ENCODE peak calls at places on chromosomes 12 and 14, in nine cellular contexts. W, X, Y, Z, M, Q, E, T and C are unnamed samples.

GRCh38 chr12:57815177-57816000 is 3.1 kb downstream of the AVIL start:
- DNase-seq in M (peak), T (no peak), E (no peak), X (no peak), W (no peak), Q (no peak), Z (no peak), Y (no peak), C (no peak)

GRCh38 chr14:82806016-82806415 is 1272.4 kb upstream of the SEL1L start:
- DNase-seq in W (no peak), E (no peak), Z (no peak), T (no peak), Q (no peak), Y (no peak), M (no peak), X (no peak), C (no peak)

GRCh38 chr12:12088147-12088546 is 17.4 kb downstream of the BCL2L14 start:
- DNase-seq in Y (no peak), E (no peak), Z (no peak), M (no peak), Q (no peak), W (no peak), T (no peak), X (no peak), C (no peak)

GRCh38 chr12:47828967-47829482 is 9.3 kb upstream of the HDAC7 start:
- DNase-seq in E (no peak), M (peak), Q (peak), Y (no peak), X (peak), Z (peak), T (peak), W (peak), C (peak)

GRCh38 chr12:14258468-14258947 is 107.0 kb upstream of the ATF7IP start:
- DNase-seq in W (no peak), T (no peak), Z (no peak), Q (peak), Y (no peak), X (no peak), E (no peak), M (peak), C (no peak)

GRCh38 chr12:22477166-22477893 is 67.0 kb downstream of the C2CD5 start:
- DNase-seq in T (peak), Y (no peak), X (peak), Z (no peak), W (peak), E (peak), Q (no peak), M (peak), C (no peak)

GRCh38 chr14:58501214-58501816 is 73.8 kb downstream of the KIAA0586 start:
- DNase-seq in Y (no peak), W (peak), Z (no peak), X (peak), M (peak), Q (no peak), T (peak), E (peak), C (peak)

GRCh38 chr12:69639400-69640016 is 28.8 kb upstream of the LRRC10 start:
- DNase-seq in T (peak), Z (peak), M (peak), X (peak), W (peak), E (peak), Q (peak), Y (peak), C (peak)

GRCh38 chr14:94455928-94456327 is 3.3 kb upstream of the SERPINA11 start:
- DNase-seq in T (no peak), M (no peak), W (no peak), X (no peak), Q (no peak), Y (no peak), E (no peak), Z (no peak), C (no peak)

GRCh38 chr14:76091036-76091435 is 60.7 kb upstream of the GPATCH2L start:
- DNase-seq in T (no peak), E (no peak), M (peak), X (peak), W (no peak), Q (no peak), Y (no peak), Z (no peak), C (no peak)

GRCh38 chr12:108097160-108097911 is 31.8 kb upstream of the WSCD2 start:
- DNase-seq in M (no peak), T (no peak), Z (no peak), E (no peak), W (no peak), X (no peak), Q (no peak), Y (no peak), C (no peak)

GRCh38 chr14:22271838-22272237 is 317.2 kb downstream of the DAD1 start:
- DNase-seq in E (no peak), W (no peak), M (no peak), Y (no peak), Z (no peak), T (no peak), Q (no peak), X (no peak), C (no peak)

GRCh38 chr12:94095618-94096017 is 52.8 kb upstream of the PLXNC1 start:
- DNase-seq in Y (no peak), Q (no peak), M (no peak), E (no peak), X (no peak), W (no peak), T (peak), Z (no peak), C (no peak)

GRCh38 chr12:96236221-96236822 is 42.1 kb downstream of the ELK3 start:
- DNase-seq in M (no peak), X (no peak), T (peak), Z (no peak), E (no peak), Y (no peak), W (no peak), Q (peak), C (peak)

GRCh38 chr14:65686761-65687160 is 274.2 kb downstream of the FUT8 start:
- DNase-seq in X (no peak), T (peak), Y (no peak), W (no peak), M (no peak), Z (no peak), E (no peak), Q (no peak), C (no peak)

GRCh38 chr14:68949236-68949965 is 29.7 kb downstream of the ACTN1 start:
- DNase-seq in E (no peak), Q (no peak), Z (no peak), M (no peak), Y (peak), X (no peak), T (peak), W (peak), C (no peak)

GRCh38 chr12:49539406-49540228 is 787 bp downstream of the KCNH3 start:
- DNase-seq in W (no peak), T (no peak), X (no peak), Q (no peak), Z (no peak), Y (peak), E (no peak), M (no peak), C (no peak)
- H3K4me3 ChIP-seq in W (no peak), T (no peak), X (no peak), Q (no peak), Z (peak), Y (no peak), E (no peak), M (no peak), C (peak)

GRCh38 chr12:129903956-129904769 is at the start of gene TMEM132D:
- DNase-seq in W (no peak), X (no peak), E (no peak), M (no peak), Z (no peak), Q (no peak), T (peak), Y (peak), C (no peak)
- H3K4me3 ChIP-seq in W (peak), X (peak), E (peak), M (peak), Z (no peak), Q (no peak), T (no peak), Y (no peak), C (no peak)

GRCh38 chr12:107093547-107094448 is at the start of gene CRY1:
- DNase-seq in T (peak), X (peak), Z (peak), E (peak), W (peak), Q (peak), M (peak), Y (peak), C (peak)
- H3K4me3 ChIP-seq in T (peak), X (peak), Z (peak), E (peak), W (peak), Q (peak), M (peak), Y (peak), C (peak)

GRCh38 chr14:104976198-104977007 is 1.8 kb downstream of the AHNAK2 start:
- DNase-seq in T (peak), Q (peak), E (no peak), M (peak), Y (peak), Z (peak), X (peak), W (peak), C (peak)
- H3K4me3 ChIP-seq in T (no peak), Q (no peak), E (no peak), M (no peak), Y (no peak), Z (no peak), X (no peak), W (no peak), C (no peak)

GRCh38 chr14:33578461-33579216 is 372.2 kb downstream of the EGLN3 start:
- DNase-seq in W (no peak), Q (no peak), Z (no peak), M (no peak), E (no peak), Y (no peak), T (no peak), X (no peak), C (no peak)
- H3K4me3 ChIP-seq in W (no peak), Q (no peak), Z (no peak), M (no peak), E (no peak), Y (no peak), T (no peak), X (no peak), C (no peak)

GRCh38 chr12:79454338-79454777 is 236.4 kb downstream of the PAWR start:
- DNase-seq in Y (no peak), W (peak), M (peak), X (peak), Q (no peak), Z (no peak), E (peak), T (peak), C (peak)

GRCh38 chr12:79451365-79451764 is 239.4 kb downstream of the PAWR start:
- DNase-seq in Q (no peak), T (no peak), Z (no peak), W (peak), M (peak), X (no peak), Y (no peak), E (no peak), C (no peak)

GRCh38 chr12:79452906-79453305 is 237.9 kb downstream of the PAWR start:
- DNase-seq in W (peak), E (no peak), T (no peak), Q (no peak), Z (no peak), M (peak), X (peak), Y (no peak), C (no peak)

GRCh38 chr12:79448816-79449215 is 241.9 kb downstream of the PAWR start:
- DNase-seq in M (no peak), Z (no peak), E (no peak), X (no peak), T (no peak), Y (no peak), Q (peak), W (no peak), C (no peak)

GRCh38 chr12:79451988-79452387 is 238.8 kb downstream of the PAWR start:
- DNase-seq in M (peak), Q (peak), X (peak), Y (no peak), W (peak), E (peak), Z (no peak), T (peak), C (no peak)
- H3K4me3 ChIP-seq in M (no peak), Q (no peak), X (no peak), Y (no peak), W (no peak), E (no peak), Z (no peak), T (no peak), C (no peak)